ENCODE peak calls at places on chromosomes 1 and 21, in seven cellular contexts. J is activated T-cell treated with anti-CD3 and anti-CD28 coated beads, Interleukin-2, amount 50 U/mL, for 72 hours; P is WTC11; U is OCI-M1; O is NB4; B is GM20000; G is NCI-H1092. I is an unnamed sample.
A peak's percentile ranks its signal among the peaks of the same experiment; 100 is the strongest.

GRCh38 chr1:161069201-161069685 is 448 bp downstream of the ARHGAP30 start:
- DNase-seq in J (peak; percentile 29), P (no peak), U (no peak), O (no peak), B (no peak), G (no peak), I (no peak)

GRCh38 chr21:15097580-15097979 is 32.8 kb upstream of the NRIP1 start:
- DNase-seq in J (no peak), P (no peak), U (no peak), O (no peak), B (no peak), G (no peak), I (no peak)

GRCh38 chr1:10451286-10451685 is 1.5 kb downstream of the CORT start:
- DNase-seq in J (no peak), P (no peak), U (no peak), O (no peak), B (no peak), G (no peak), I (no peak)

GRCh38 chr1:51671527-51672325 is 54.8 kb downstream of the OSBPL9 start:
- DNase-seq in J (no peak), P (no peak), U (peak; percentile 60), O (no peak), B (no peak), G (no peak), I (no peak)

GRCh38 chr1:85240174-85240601 is 19.3 kb downstream of the C1orf52 start:
- DNase-seq in J (no peak), P (peak; percentile 56), U (peak; percentile 67), O (peak; percentile 25), B (peak; percentile 41), G (peak; percentile 8), I (peak; percentile 16)

GRCh38 chr1:160251006-160251405 is 11.3 kb downstream of the DCAF8 start:
- DNase-seq in J (no peak), P (no peak), U (no peak), O (no peak), B (no peak), G (no peak), I (no peak)

GRCh38 chr1:7576946-7577657 is 194.0 kb upstream of the VAMP3 start:
- DNase-seq in J (no peak), P (peak; percentile 40), U (no peak), O (no peak), B (no peak), G (no peak), I (no peak)

GRCh38 chr1:2985121-2985561 is 36.1 kb upstream of the ACTRT2 start:
- DNase-seq in J (no peak), P (no peak), U (no peak), O (no peak), B (no peak), G (no peak), I (no peak)

GRCh38 chr1:6603424-6603850 is 768 bp upstream of the KLHL21 start:
- DNase-seq in J (peak; percentile 64), P (no peak), U (no peak), O (peak; percentile 85), B (peak; percentile 61), G (no peak), I (no peak)

GRCh38 chr1:228211091-228211870 is 3.4 kb downstream of the OBSCN start:
- DNase-seq in J (no peak), P (no peak), U (no peak), O (no peak), B (peak; percentile 44), G (no peak), I (no peak)

GRCh38 chr1:156705918-156706646 is 699 bp upstream of the CRABP2 start:
- DNase-seq in J (peak; percentile 87), P (peak; percentile 94), U (peak; percentile 79), O (peak; percentile 67), B (peak; percentile 82), G (peak; percentile 43), I (peak; percentile 74)

GRCh38 chr1:22780696-22781095 is 70.1 kb downstream of the EPHB2 start:
- DNase-seq in J (no peak), P (peak; percentile 84), U (peak; percentile 43), O (peak; percentile 20), B (no peak), G (no peak), I (no peak)

GRCh38 chr1:5740865-5741860 is 251.1 kb downstream of the NPHP4 start:
- DNase-seq in J (no peak), P (no peak), U (no peak), O (peak; percentile 34), B (no peak), G (no peak), I (no peak)

GRCh38 chr1:77048615-77049005 is 170.6 kb downstream of the PIGK start:
- DNase-seq in J (no peak), P (no peak), U (no peak), O (peak; percentile 3), B (no peak), G (no peak), I (no peak)

GRCh38 chr1:178189814-178190213 is 95.9 kb downstream of the RASAL2 start:
- DNase-seq in J (no peak), P (peak; percentile 66), U (peak; percentile 69), O (peak; percentile 74), B (peak; percentile 25), G (no peak), I (peak; percentile 9)

GRCh38 chr1:227793948-227794812 is 21.3 kb upstream of the PRSS38 start:
- DNase-seq in J (no peak), P (peak; percentile 73), U (no peak), O (no peak), B (no peak), G (no peak), I (no peak)

GRCh38 chr21:44952116-44952928 is 12.5 kb downstream of the SLX9 start:
- DNase-seq in J (no peak), P (no peak), U (no peak), O (no peak), B (no peak), G (no peak), I (no peak)

GRCh38 chr1:155207578-155208405 is at the start of gene THBS3:
- DNase-seq in J (no peak), P (no peak), U (no peak), O (peak; percentile 20), B (no peak), G (peak; percentile 56), I (no peak)

I was measured in NCI-H2107.